ENCODE peak calls at places on chromosome 2, in five cellular contexts. W, F, G, U and O are unnamed samples.

GRCh38 chr2:151097118-151097517 is 164.5 kb downstream of the RBM43 start:
- DNase-seq in U (peak; percentile 44), G (peak; percentile 55), F (no peak), W (no peak), O (no peak)

GRCh38 chr2:29876374-29876773 is 45.0 kb downstream of the ALK start:
- DNase-seq in G (no peak), W (no peak), F (no peak), U (no peak), O (no peak)

GRCh38 chr2:43340945-43341356 is 114.5 kb upstream of the ZFP36L2 start:
- DNase-seq in W (no peak), U (peak; percentile 63), F (no peak), G (peak; percentile 84), O (no peak)

GRCh38 chr2:187461294-187462261 is 13.5 kb upstream of the CALCRL start:
- DNase-seq in F (no peak), G (no peak), U (no peak), W (peak; percentile 55), O (no peak)

GRCh38 chr2:207474871-207475485 is 54.8 kb upstream of the CREB1 start:
- DNase-seq in W (peak; percentile 28), U (peak; percentile 68), F (no peak), G (peak; percentile 36), O (peak; percentile 45)

GRCh38 chr2:196399736-196400691 is 228.6 kb upstream of the STK17B start:
- DNase-seq in U (peak; percentile 94), G (peak; percentile 98), F (no peak), W (no peak), O (peak; percentile 35)

GRCh38 chr2:240946046-240946445 is 39.9 kb downstream of the CROCC2 start:
- DNase-seq in F (peak; percentile 6), W (no peak), G (no peak), U (no peak), O (no peak)

GRCh38 chr2:226760412-226761194 is 39.0 kb downstream of the IRS1 start:
- DNase-seq in W (no peak), U (peak; percentile 94), F (no peak), G (peak; percentile 94), O (no peak)

GRCh38 chr2:70113396-70114100 is 26.3 kb downstream of the PCBP1 start:
- DNase-seq in U (no peak), W (no peak), G (no peak), F (no peak), O (no peak)
- H3K4me1 ChIP-seq in U (peaks cover 19% of the 10 kb centered on the region), W (peaks cover 22% of the 10 kb centered on the region), G (peaks cover 6% of the 10 kb centered on the region), F (peaks cover 13% of the 10 kb centered on the region), O (peaks cover 1% of the 10 kb centered on the region)

DNA sequence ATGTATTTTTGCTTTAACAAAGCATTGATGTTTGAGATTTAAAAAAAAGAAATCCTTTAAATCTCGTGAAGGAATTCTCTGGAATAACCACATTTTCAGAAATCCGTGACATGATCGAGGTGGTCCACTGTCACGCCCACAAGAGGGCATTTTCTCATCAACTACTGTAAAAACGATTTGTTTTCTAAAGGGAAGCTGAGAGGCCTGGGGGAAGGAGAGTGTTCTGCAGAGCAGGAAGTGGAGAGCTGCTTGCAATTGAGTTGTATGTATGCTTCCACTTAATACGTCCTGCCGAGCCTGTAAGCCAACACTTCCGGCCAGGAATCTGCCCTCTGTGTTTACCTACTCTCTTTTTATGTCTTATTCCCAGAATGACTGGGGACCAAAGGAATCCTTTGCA is 19.4 kb downstream of the KLHL29 start:
- DNase-seq in W (peak; percentile 15), U (peak; percentile 91), G (peak; percentile 79), F (peak; percentile 71), O (peak; percentile 75)
- H3K4me3 ChIP-seq in W (no peak overlapping the region), U (no peak overlapping the region), G (peak overlapping the region; percentile 11), F (no peak overlapping the region), O (no peak overlapping the region)

DNA sequence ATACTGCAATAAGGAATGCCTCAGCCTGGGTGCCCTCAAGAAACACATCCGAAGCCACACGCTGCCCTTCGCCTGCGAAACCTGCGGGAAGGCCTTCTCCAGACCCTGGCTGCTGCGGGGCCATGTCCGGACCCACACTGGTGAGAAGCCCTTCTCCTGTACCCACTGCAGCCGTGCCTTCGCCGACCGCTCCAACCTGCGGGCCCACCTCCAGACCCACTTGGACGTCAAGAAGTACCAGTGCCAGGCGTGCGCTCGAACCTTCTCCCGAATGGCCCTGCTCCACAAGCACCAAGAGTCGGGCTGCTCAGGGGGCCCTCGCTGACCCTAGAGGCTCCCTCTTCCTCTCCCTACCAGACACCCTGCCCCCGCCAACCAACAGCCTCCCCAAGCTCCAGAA is 37.6 kb downstream of the UNC80 start:
- DNase-seq in W (no peak), F (no peak), U (no peak), G (no peak), O (no peak)
- H3K27ac ChIP-seq in W (no peak overlapping the region), F (no peak overlapping the region), U (no peak overlapping the region), G (no peak overlapping the region), O (no peak overlapping the region)

GRCh38 chr2:38499921-38500634 is 102.7 kb downstream of the HNRNPLL start:
- DNase-seq in W (no peak), G (no peak), U (no peak), F (no peak), O (no peak)
- H3K4me1 ChIP-seq in W (no peaks in the 10 kb centered on the region), G (no peaks in the 10 kb centered on the region), U (peaks cover 1% of the 10 kb centered on the region), F (peaks cover 3% of the 10 kb centered on the region), O (no peaks in the 10 kb centered on the region)

DNA sequence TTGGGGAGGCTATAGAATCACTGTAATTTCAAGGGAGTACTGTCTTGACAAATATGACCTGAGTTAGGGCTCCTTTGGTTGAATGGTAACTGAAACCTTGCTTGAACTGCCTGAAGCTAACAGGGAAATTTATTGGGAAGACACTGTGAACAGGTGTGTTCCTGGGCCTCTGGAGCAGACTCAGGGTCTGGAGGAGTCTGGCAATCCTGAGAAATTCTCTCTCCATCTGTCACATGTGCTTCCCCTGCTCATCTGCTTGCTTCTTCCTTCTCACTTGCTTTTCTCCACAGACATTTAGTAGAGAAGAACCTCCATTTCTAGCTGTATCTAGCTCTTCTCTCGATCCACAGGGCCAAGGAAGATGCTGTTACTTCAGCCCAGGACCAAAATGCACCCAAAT is 476.5 kb downstream of the LRP1B start:
- DNase-seq in W (no peak), G (no peak), U (no peak), F (no peak), O (no peak)
- H3K4me3 ChIP-seq in W (no peak overlapping the region), G (no peak overlapping the region), U (no peak overlapping the region), F (no peak overlapping the region), O (no peak overlapping the region)

GRCh38 chr2:231781798-231782726 is 980 bp upstream of the PDE6D start:
- DNase-seq in W (peak; percentile 18), G (peak; percentile 64), U (peak; percentile 42), F (peak; percentile 43), O (peak; percentile 71)
- H3K27ac ChIP-seq in W (peak overlapping the region; percentile 83), G (peak overlapping the region; percentile 57), U (peak overlapping the region; percentile 10), F (peak overlapping the region; percentile 88), O (peak overlapping the region; percentile 67)

DNA sequence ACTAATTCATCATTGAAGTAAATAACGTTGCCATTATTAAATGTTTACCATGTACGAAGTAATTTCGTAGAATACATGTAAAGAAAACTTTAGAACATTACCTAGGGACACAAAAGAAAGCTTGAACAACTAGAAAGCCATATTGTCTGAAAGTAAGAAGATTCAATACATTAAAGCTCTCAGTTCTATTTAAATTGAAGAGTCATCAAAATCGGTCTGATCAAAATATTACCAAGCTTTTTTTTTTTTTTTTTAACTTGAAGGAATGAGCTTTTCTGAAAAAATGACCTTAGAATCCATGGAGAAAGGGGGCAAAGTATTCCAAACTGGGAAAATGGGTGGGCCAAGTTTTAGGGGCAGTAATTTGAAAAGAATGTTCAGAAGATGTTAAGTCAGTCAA is 300.8 kb downstream of the GPD2 start:
- DNase-seq in G (no peak), U (no peak), F (no peak), W (no peak), O (no peak)
- H3K4me1 ChIP-seq in G (no peaks in the 10 kb centered on the region), U (no peaks in the 10 kb centered on the region), F (no peaks in the 10 kb centered on the region), W (no peaks in the 10 kb centered on the region), O (no peaks in the 10 kb centered on the region)

GRCh38 chr2:69639246-69639645 is 4.3 kb downstream of the AAK1 start:
- DNase-seq in U (no peak), F (no peak), W (no peak), G (no peak), O (no peak)

GRCh38 chr2:69638630-69639029 is 4.9 kb downstream of the AAK1 start:
- DNase-seq in U (no peak), G (no peak), F (no peak), W (no peak), O (no peak)

GRCh38 chr2:69636395-69636794 is 7.1 kb downstream of the AAK1 start:
- DNase-seq in U (no peak), F (no peak), W (no peak), G (no peak), O (no peak)

GRCh38 chr2:69635426-69635825 is 8.1 kb downstream of the AAK1 start:
- DNase-seq in G (no peak), F (no peak), U (no peak), W (no peak), O (no peak)

GRCh38 chr2:69637923-69638322 is 5.6 kb downstream of the AAK1 start:
- DNase-seq in U (no peak), F (no peak), W (no peak), G (no peak), O (no peak)
- H3K4me3 ChIP-seq in U (no peak overlapping the region), F (no peak overlapping the region), W (no peak overlapping the region), G (no peak overlapping the region), O (no peak overlapping the region)